ENCODE peak calls at places on chromosomes 7 and 10, in seven cellular contexts. One of them, this sample, is unnamed.

GRCh38 chr7:143049380-143049779 is 2.8 kb upstream of the OR6V1 start:
- DNase-seq in AG04449: no peak
- DNase-seq in neural progenitor cell: no peak
- DNase-seq in neural crest cell: no peak
- DNase-seq in effector memory CD4-positive, alpha-beta T cell: no peak
- DNase-seq in AG10803: peak; percentile 36
- DNase-seq in cardiac septum: no peak
- DNase-seq in this sample: no peak

GRCh38 chr7:147249956-147250355 is 1133.4 kb downstream of the CNTNAP2 start:
- DNase-seq in AG04449: no peak
- DNase-seq in neural progenitor cell: no peak
- DNase-seq in neural crest cell: no peak
- DNase-seq in effector memory CD4-positive, alpha-beta T cell: no peak
- DNase-seq in AG10803: peak; percentile 3
- DNase-seq in cardiac septum: no peak
- DNase-seq in this sample: no peak

GRCh38 chr7:23247602-23248335 is 1.2 kb downstream of the GPNMB start:
- DNase-seq in AG04449: no peak
- DNase-seq in neural progenitor cell: peak; percentile 9
- DNase-seq in neural crest cell: no peak
- DNase-seq in effector memory CD4-positive, alpha-beta T cell: no peak
- DNase-seq in AG10803: peak; percentile 34
- DNase-seq in cardiac septum: peak; percentile 82
- DNase-seq in this sample: no peak

GRCh38 chr10:62015994-62016393 is 114.5 kb downstream of the ARID5B start:
- DNase-seq in AG04449: no peak
- DNase-seq in neural progenitor cell: no peak
- DNase-seq in neural crest cell: no peak
- DNase-seq in effector memory CD4-positive, alpha-beta T cell: no peak
- DNase-seq in AG10803: no peak
- DNase-seq in cardiac septum: no peak
- DNase-seq in this sample: no peak

GRCh38 chr7:150371131-150371995 is 2.7 kb downstream of the REPIN1 start:
- DNase-seq in AG04449: no peak
- DNase-seq in neural progenitor cell: no peak
- DNase-seq in neural crest cell: no peak
- DNase-seq in effector memory CD4-positive, alpha-beta T cell: no peak
- DNase-seq in AG10803: no peak
- DNase-seq in cardiac septum: no peak
- DNase-seq in this sample: no peak

GRCh38 chr7:139153832-139154231 is 44.3 kb upstream of the ZC3HAV1 start:
- DNase-seq in AG04449: peak; percentile 4
- DNase-seq in neural progenitor cell: no peak
- DNase-seq in neural crest cell: no peak
- DNase-seq in effector memory CD4-positive, alpha-beta T cell: no peak
- DNase-seq in AG10803: peak; percentile 32
- DNase-seq in cardiac septum: no peak
- DNase-seq in this sample: peak; percentile 66

GRCh38 chr10:77485847-77486246 is 151.8 kb downstream of the KCNMA1 start:
- DNase-seq in AG04449: no peak
- DNase-seq in neural progenitor cell: no peak
- DNase-seq in neural crest cell: no peak
- DNase-seq in effector memory CD4-positive, alpha-beta T cell: no peak
- DNase-seq in AG10803: no peak
- DNase-seq in cardiac septum: peak; percentile 26
- DNase-seq in this sample: no peak

GRCh38 chr10:43253461-43254198 is 13.2 kb downstream of the RASGEF1A start:
- DNase-seq in AG04449: no peak
- DNase-seq in neural progenitor cell: no peak
- DNase-seq in neural crest cell: no peak
- DNase-seq in effector memory CD4-positive, alpha-beta T cell: no peak
- DNase-seq in AG10803: no peak
- DNase-seq in cardiac septum: peak; percentile 44
- DNase-seq in this sample: no peak

GRCh38 chr7:41701068-41701467 is 1.8 kb downstream of the INHBA start:
- DNase-seq in AG04449: no peak
- DNase-seq in neural progenitor cell: no peak
- DNase-seq in neural crest cell: no peak
- DNase-seq in effector memory CD4-positive, alpha-beta T cell: no peak
- DNase-seq in AG10803: no peak
- DNase-seq in cardiac septum: no peak
- DNase-seq in this sample: no peak

GRCh38 chr10:97861351-97861750 is 11.7 kb downstream of the GOLGA7B start:
- DNase-seq in AG04449: peak; percentile 14
- DNase-seq in neural progenitor cell: no peak
- DNase-seq in neural crest cell: no peak
- DNase-seq in effector memory CD4-positive, alpha-beta T cell: no peak
- DNase-seq in AG10803: peak; percentile 55
- DNase-seq in cardiac septum: no peak
- DNase-seq in this sample: peak; percentile 57

GRCh38 chr7:34260282-34260681 is 354.9 kb downstream of the BMPER start:
- DNase-seq in AG04449: peak; percentile 93
- DNase-seq in neural progenitor cell: no peak
- DNase-seq in neural crest cell: no peak
- DNase-seq in effector memory CD4-positive, alpha-beta T cell: no peak
- DNase-seq in AG10803: peak; percentile 94
- DNase-seq in cardiac septum: no peak
- DNase-seq in this sample: peak; percentile 37

GRCh38 chr10:71694567-71694968 is 25.0 kb downstream of the C10orf105 start:
- DNase-seq in AG04449: no peak
- DNase-seq in neural progenitor cell: no peak
- DNase-seq in neural crest cell: no peak
- DNase-seq in effector memory CD4-positive, alpha-beta T cell: no peak
- DNase-seq in AG10803: no peak
- DNase-seq in cardiac septum: peak; percentile 89
- DNase-seq in this sample: no peak

GRCh38 chr10:95864906-95865813 is 42.6 kb upstream of the CC2D2B start:
- DNase-seq in AG04449: peak; percentile 33
- DNase-seq in neural progenitor cell: peak; percentile 72
- DNase-seq in neural crest cell: peak; percentile 5
- DNase-seq in effector memory CD4-positive, alpha-beta T cell: peak; percentile 1
- DNase-seq in AG10803: peak; percentile 86
- DNase-seq in cardiac septum: no peak
- DNase-seq in this sample: peak; percentile 81

GRCh38 chr10:3750884-3751283 is 34.1 kb downstream of the KLF6 start:
- DNase-seq in AG04449: no peak
- DNase-seq in neural progenitor cell: peak; percentile 23
- DNase-seq in neural crest cell: no peak
- DNase-seq in effector memory CD4-positive, alpha-beta T cell: no peak
- DNase-seq in AG10803: no peak
- DNase-seq in cardiac septum: no peak
- DNase-seq in this sample: no peak

GRCh38 chr10:68955414-68955785 is 570 bp upstream of the DDX21 start:
- DNase-seq in AG04449: no peak
- DNase-seq in neural progenitor cell: peak; percentile 54
- DNase-seq in neural crest cell: no peak
- DNase-seq in effector memory CD4-positive, alpha-beta T cell: no peak
- DNase-seq in AG10803: peak; percentile 17
- DNase-seq in cardiac septum: no peak
- DNase-seq in this sample: peak; percentile 86

GRCh38 chr7:118078015-118078414 is 105.9 kb upstream of the LSM8 start:
- DNase-seq in AG04449: no peak
- DNase-seq in neural progenitor cell: no peak
- DNase-seq in neural crest cell: no peak
- DNase-seq in effector memory CD4-positive, alpha-beta T cell: no peak
- DNase-seq in AG10803: no peak
- DNase-seq in cardiac septum: no peak
- DNase-seq in this sample: no peak

GRCh38 chr7:23235688-23236280 is 10.8 kb upstream of the GPNMB start:
- DNase-seq in AG04449: no peak
- DNase-seq in neural progenitor cell: no peak
- DNase-seq in neural crest cell: no peak
- DNase-seq in effector memory CD4-positive, alpha-beta T cell: no peak
- DNase-seq in AG10803: peak; percentile 15
- DNase-seq in cardiac septum: peak; percentile 85
- DNase-seq in this sample: peak; percentile 33

GRCh38 chr10:102781921-102782542 is 38.3 kb downstream of the WBP1L start:
- DNase-seq in AG04449: no peak
- DNase-seq in neural progenitor cell: no peak
- DNase-seq in neural crest cell: no peak
- DNase-seq in effector memory CD4-positive, alpha-beta T cell: no peak
- DNase-seq in AG10803: peak; percentile 37
- DNase-seq in cardiac septum: no peak
- DNase-seq in this sample: no peak

GRCh38 chr10:70671619-70672164 is 614 bp upstream of the ADAMTS14 start:
- DNase-seq in AG04449: no peak
- DNase-seq in neural progenitor cell: no peak
- DNase-seq in neural crest cell: no peak
- DNase-seq in effector memory CD4-positive, alpha-beta T cell: no peak
- DNase-seq in AG10803: peak; percentile 25
- DNase-seq in cardiac septum: no peak
- DNase-seq in this sample: no peak

GRCh38 chr10:78774614-78774998 is 294.2 kb upstream of the ZMIZ1 start:
- DNase-seq in AG04449: no peak
- DNase-seq in neural progenitor cell: no peak
- DNase-seq in neural crest cell: no peak
- DNase-seq in effector memory CD4-positive, alpha-beta T cell: no peak
- DNase-seq in AG10803: peak; percentile 35
- DNase-seq in cardiac septum: peak; percentile 29
- DNase-seq in this sample: no peak

GRCh38 chr7:118872568-118872967 is 648.1 kb downstream of the ANKRD7 start:
- DNase-seq in AG04449: no peak
- DNase-seq in neural progenitor cell: no peak
- DNase-seq in neural crest cell: no peak
- DNase-seq in effector memory CD4-positive, alpha-beta T cell: no peak
- DNase-seq in AG10803: no peak
- DNase-seq in cardiac septum: no peak
- DNase-seq in this sample: peak; percentile 69

GRCh38 chr10:104337527-104337984 is 709 bp downstream of the ITPRIP start:
- DNase-seq in AG04449: no peak
- DNase-seq in neural progenitor cell: peak; percentile 81
- DNase-seq in neural crest cell: no peak
- DNase-seq in effector memory CD4-positive, alpha-beta T cell: no peak
- DNase-seq in AG10803: peak; percentile 38
- DNase-seq in cardiac septum: peak; percentile 84
- DNase-seq in this sample: no peak

GRCh38 chr7:135342887-135343286 is 109.2 kb downstream of the STRA8 start:
- DNase-seq in AG04449: no peak
- DNase-seq in neural progenitor cell: peak; percentile 26
- DNase-seq in neural crest cell: no peak
- DNase-seq in effector memory CD4-positive, alpha-beta T cell: no peak
- DNase-seq in AG10803: no peak
- DNase-seq in cardiac septum: no peak
- DNase-seq in this sample: no peak

GRCh38 chr7:149490083-149490482 is 7.5 kb downstream of the ZNF746 start:
- DNase-seq in AG04449: no peak
- DNase-seq in neural progenitor cell: no peak
- DNase-seq in neural crest cell: no peak
- DNase-seq in effector memory CD4-positive, alpha-beta T cell: no peak
- DNase-seq in AG10803: no peak
- DNase-seq in cardiac septum: no peak
- DNase-seq in this sample: no peak

This sample was measured in DMS53.